ENCODE peak calls at places on chromosomes 16 and 17, in five cellular contexts. P is fibroblast of mammary gland, L is tibial artery, E is PC-3, Q is right lobe of liver. H is an unnamed sample.

GRCh38 chr17:29568331-29569244 is at the start of gene TP53I13:
- DNase-seq in P (peak), L (peak), E (peak), Q (peak), H (peak)

GRCh38 chr17:73522107-73522506 is 122.1 kb downstream of the SDK2 start:
- DNase-seq in P (no peak), L (no peak), E (no peak), Q (no peak), H (no peak)

GRCh38 chr17:71792966-71793365 is 327.9 kb upstream of the SOX9 start:
- DNase-seq in P (peak), L (no peak), E (peak), Q (no peak), H (peak)

GRCh38 chr16:85955566-85955965 is 56.6 kb downstream of the IRF8 start:
- DNase-seq in P (no peak), L (no peak), E (no peak), Q (no peak), H (no peak)

GRCh38 chr17:40850287-40850972 is 16.6 kb downstream of the KRT12 start:
- DNase-seq in P (peak), L (no peak), E (peak), Q (no peak), H (peak)

GRCh38 chr17:298791-299450 is 53.7 kb downstream of the RPH3AL start:
- DNase-seq in P (peak), L (peak), E (no peak), Q (peak), H (no peak)

GRCh38 chr16:49602201-49603041 is 228.8 kb downstream of the C16orf78 start:
- DNase-seq in P (no peak), L (no peak), E (no peak), Q (no peak), H (no peak)

GRCh38 chr16:79610771-79611170 is 10.2 kb upstream of the MAF start:
- DNase-seq in P (no peak), L (no peak), E (no peak), Q (no peak), H (no peak)

GRCh38 chr17:45110676-45111611 is 21.4 kb downstream of the PLCD3 start:
- DNase-seq in P (no peak), L (peak), E (no peak), Q (no peak), H (no peak)

DNA sequence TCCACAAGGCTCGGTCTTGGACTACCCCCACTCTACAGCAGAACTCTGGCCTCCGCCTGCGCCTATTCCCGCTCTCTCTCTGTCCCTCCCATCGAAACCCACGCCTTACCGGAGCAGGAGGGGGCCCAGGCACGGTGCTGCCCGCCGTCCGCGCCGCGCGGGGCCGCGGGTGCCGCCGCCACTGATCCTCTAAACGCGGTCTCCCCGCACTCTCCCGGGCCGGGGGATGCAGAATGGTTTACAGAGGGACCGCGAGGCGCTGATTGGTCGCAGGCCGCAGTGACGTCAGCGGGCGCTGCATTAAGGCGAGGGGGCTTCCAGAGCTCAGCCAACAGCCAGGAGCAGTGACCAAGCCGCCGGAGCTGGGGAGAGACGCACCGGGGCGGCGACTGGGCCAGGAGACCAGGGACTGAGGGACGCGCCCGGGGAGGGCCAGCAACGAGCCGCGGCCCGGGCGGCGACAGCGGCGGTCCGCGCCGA is 780 bp upstream of the LHX1 start:
- DNase-seq in P (no peak), L (no peak), E (no peak), Q (no peak), H (no peak)
- H3K4me3 ChIP-seq in P (no peak), L (peak), E (no peak), Q (no peak), H (no peak)

GRCh38 chr17:34307110-34307509 is 12.1 kb upstream of the CCL8 start:
- DNase-seq in P (peak), L (no peak), E (no peak), Q (no peak), H (peak)

GRCh38 chr17:34305061-34305460 is 14.2 kb upstream of the CCL8 start:
- DNase-seq in P (no peak), L (no peak), E (no peak), Q (no peak), H (no peak)

GRCh38 chr17:34308376-34308775 is 10.9 kb upstream of the CCL8 start:
- DNase-seq in P (no peak), L (no peak), E (no peak), Q (no peak), H (peak)

GRCh38 chr17:34305606-34306005 is 13.6 kb upstream of the CCL8 start:
- DNase-seq in P (peak), L (no peak), E (no peak), Q (no peak), H (no peak)

GRCh38 chr17:34306466-34306865 is 12.8 kb upstream of the CCL8 start:
- DNase-seq in P (peak), L (no peak), E (peak), Q (no peak), H (peak)
- TF ChIP-seq CTCF in P (peak), L (peak), E (no peak), Q (peak), H (peak)

GRCh38 chr17:47820023-47820789 is 1.4 kb downstream of the OSBPL7 start:
- DNase-seq in P (no peak), L (no peak), E (peak), Q (no peak), H (no peak)
- H3K4me3 ChIP-seq in P (no peak), L (no peak), E (peak), Q (no peak), H (peak)

GRCh38 chr16:74575175-74575804 is 31.6 kb downstream of the GLG1 start:
- DNase-seq in P (no peak), L (no peak), E (no peak), Q (no peak), H (no peak)
- TF ChIP-seq CTCF in P (no peak), L (no peak), E (peak), Q (no peak), H (no peak)

GRCh38 chr17:8326591-8327583 is 12.8 kb upstream of the ODF4 start:
- DNase-seq in P (peak), L (peak), E (no peak), Q (no peak), H (peak)

GRCh38 chr17:8333281-8333680 is 6.4 kb upstream of the ODF4 start:
- DNase-seq in P (no peak), L (no peak), E (no peak), Q (no peak), H (no peak)

GRCh38 chr17:8337802-8338744 is 1.6 kb upstream of the ODF4 start:
- DNase-seq in P (no peak), L (no peak), E (no peak), Q (no peak), H (no peak)

GRCh38 chr17:8332128-8332527 is 7.5 kb upstream of the ODF4 start:
- DNase-seq in P (no peak), L (no peak), E (no peak), Q (no peak), H (no peak)

GRCh38 chr17:8332688-8333087 is 7.0 kb upstream of the ODF4 start:
- DNase-seq in P (no peak), L (no peak), E (peak), Q (no peak), H (no peak)
- H3K4me3 ChIP-seq in P (no peak), L (no peak), E (no peak), Q (no peak), H (no peak)

DNA sequence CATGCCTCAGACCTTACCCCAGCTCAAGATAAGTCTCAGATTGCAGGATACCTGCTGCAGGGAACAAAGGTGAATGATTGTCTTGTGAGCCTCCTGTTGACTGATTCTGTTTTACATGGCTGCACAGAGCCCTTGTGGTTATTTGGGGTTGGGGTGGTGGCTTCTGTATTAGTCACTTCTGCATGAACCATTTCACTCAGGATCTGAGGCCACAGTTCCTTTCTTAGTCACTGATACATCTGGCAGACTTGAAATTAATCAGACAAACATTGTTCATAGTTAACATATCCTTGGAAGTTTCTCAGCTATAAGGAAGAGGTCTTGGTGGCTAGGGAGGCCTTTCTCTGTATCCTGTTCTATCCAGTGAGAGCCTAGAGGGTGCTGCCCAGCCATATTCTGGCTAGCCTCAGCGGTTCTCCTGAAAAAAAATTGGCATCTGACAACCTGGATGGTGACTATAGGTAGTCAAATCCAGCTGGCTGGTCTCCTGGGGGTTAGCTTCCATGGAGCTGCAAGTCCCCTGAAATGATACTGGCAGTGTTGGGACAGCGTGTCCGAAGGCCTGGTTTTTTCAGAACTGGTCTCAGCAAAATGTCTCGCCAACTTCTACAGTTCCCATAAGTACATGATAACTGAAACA is 8.4 kb upstream of the PLK1 start:
- DNase-seq in P (peak), L (no peak), E (peak), Q (no peak), H (peak)
- TF ChIP-seq CTCF in P (no peak), L (no peak), E (no peak), Q (no peak), H (no peak)

GRCh38 chr17:63452979-63453551 is 7.0 kb upstream of the CYB561 start:
- DNase-seq in P (no peak), L (no peak), E (no peak), Q (no peak), H (no peak)
- H3K4me3 ChIP-seq in P (no peak), L (no peak), E (no peak), Q (no peak), H (no peak)

GRCh38 chr17:79923974-79924638 is 84.9 kb upstream of the CBX4 start:
- DNase-seq in P (no peak), L (no peak), E (peak), Q (peak), H (peak)
- TF ChIP-seq CTCF in P (peak), L (no peak), E (peak), Q (peak), H (peak)

DNA sequence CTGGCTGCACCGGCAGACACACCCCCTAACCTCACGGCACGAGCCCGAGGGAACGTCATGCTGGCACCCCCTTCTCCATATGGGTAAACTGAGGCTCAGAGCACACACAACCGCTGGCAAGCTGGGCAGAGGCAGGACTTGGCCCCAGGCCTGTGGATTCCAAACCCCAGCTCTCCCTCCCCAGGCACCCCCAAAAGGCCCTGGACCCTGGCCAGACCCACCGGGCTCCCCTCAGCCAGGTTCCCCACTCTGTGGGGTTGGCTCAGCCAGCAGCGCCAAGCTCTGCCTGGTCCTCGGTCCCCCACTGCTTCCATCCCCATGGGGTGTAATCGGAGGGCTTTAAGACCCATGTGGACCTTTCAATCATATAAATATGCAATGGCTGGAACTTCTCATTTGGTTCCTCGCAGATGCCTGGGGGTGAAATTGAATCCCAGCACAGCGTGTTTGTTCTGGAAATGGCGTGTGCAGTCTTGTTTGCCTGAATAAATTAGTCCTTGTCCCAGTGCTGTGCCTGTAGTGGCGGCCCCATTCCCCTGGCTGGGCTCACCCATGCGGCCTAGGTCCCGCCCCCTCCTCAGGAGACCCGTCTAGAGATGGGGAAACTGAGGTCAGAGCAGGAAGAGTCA is 57.1 kb downstream of the ZFPM1 start:
- DNase-seq in P (no peak), L (no peak), E (no peak), Q (no peak), H (no peak)
- H3K4me3 ChIP-seq in P (no peak), L (no peak), E (no peak), Q (no peak), H (no peak)

GRCh38 chr17:81287741-81288430 is 7.2 kb downstream of the SLC38A10 start:
- DNase-seq in P (no peak), L (no peak), E (no peak), Q (no peak), H (no peak)

GRCh38 chr17:81288715-81289114 is 6.4 kb downstream of the SLC38A10 start:
- DNase-seq in P (no peak), L (no peak), E (no peak), Q (no peak), H (no peak)

GRCh38 chr17:81290230-81290629 is 4.9 kb downstream of the SLC38A10 start:
- DNase-seq in P (no peak), L (no peak), E (no peak), Q (no peak), H (no peak)

GRCh38 chr17:81291662-81292061 is 3.4 kb downstream of the SLC38A10 start:
- DNase-seq in P (peak), L (peak), E (peak), Q (peak), H (peak)

GRCh38 chr17:81289627-81290026 is 5.5 kb downstream of the SLC38A10 start:
- DNase-seq in P (no peak), L (no peak), E (no peak), Q (no peak), H (no peak)
- TF ChIP-seq CTCF in P (no peak), L (no peak), E (no peak), Q (no peak), H (no peak)

H was measured in fibroblast of pulmonary artery.